ENCODE peak calls at places on chromosomes 12 and 14, in five cellular contexts. H, V, X, Y and G are unnamed samples.

GRCh38 chr14:102737402-102738372 is 39.6 kb upstream of the TRAF3 start:
- DNase-seq in H (no peak), V (no peak), X (peak), Y (no peak), G (no peak)

GRCh38 chr12:90004319-90005074 is 295.9 kb upstream of the ATP2B1 start:
- DNase-seq in H (peak), V (no peak), X (no peak), Y (no peak), G (no peak)

GRCh38 chr12:66107451-66107915 is 23.1 kb downstream of the LLPH start:
- DNase-seq in H (peak), V (peak), X (no peak), Y (peak), G (peak)

GRCh38 chr12:12734054-12734453 is 16.9 kb downstream of the CDKN1B start:
- DNase-seq in H (no peak), V (no peak), X (no peak), Y (no peak), G (no peak)

GRCh38 chr12:122874081-122874480 is 21.8 kb downstream of the VPS37B start:
- DNase-seq in H (no peak), V (no peak), X (no peak), Y (no peak), G (no peak)

GRCh38 chr12:9798008-9798619 is 29.2 kb upstream of the KLRF1 start:
- DNase-seq in H (peak), V (peak), X (no peak), Y (peak), G (peak)

GRCh38 chr12:95412826-95413311 is 61.1 kb upstream of the METAP2 start:
- DNase-seq in H (no peak), V (peak), X (no peak), Y (peak), G (no peak)

GRCh38 chr14:51138353-51139103 is 43.6 kb upstream of the TRIM9 start:
- DNase-seq in H (no peak), V (no peak), X (no peak), Y (no peak), G (no peak)

GRCh38 chr12:64480148-64480547 is 28.2 kb downstream of the TBK1 start:
- DNase-seq in H (no peak), V (peak), X (no peak), Y (no peak), G (no peak)

GRCh38 chr12:47219243-47219642 is 139.5 kb upstream of the AMIGO2 start:
- DNase-seq in H (no peak), V (peak), X (no peak), Y (peak), G (no peak)

GRCh38 chr12:83074495-83074894 is 387.8 kb downstream of the TMTC2 start:
- DNase-seq in H (no peak), V (peak), X (no peak), Y (peak), G (no peak)

GRCh38 chr12:132583736-132584135 is 26.6 kb downstream of the LRCOL1 start:
- DNase-seq in H (no peak), V (no peak), X (no peak), Y (no peak), G (no peak)

GRCh38 chr14:45891417-45892080 is 638.5 kb upstream of the MIS18BP1 start:
- DNase-seq in H (no peak), V (peak), X (peak), Y (peak), G (peak)

GRCh38 chr12:127729381-127729780 is 537.6 kb upstream of the TMEM132C start:
- DNase-seq in H (no peak), V (no peak), X (no peak), Y (peak), G (no peak)

GRCh38 chr12:91542048-91542447 is 359.4 kb upstream of the DCN start:
- DNase-seq in H (no peak), V (no peak), X (no peak), Y (no peak), G (no peak)

GRCh38 chr12:93361159-93361919 is 16.4 kb upstream of the NUDT4 start:
- DNase-seq in H (no peak), V (peak), X (no peak), Y (no peak), G (no peak)

GRCh38 chr12:6852651-6853354 is 853 bp downstream of the USP5 start:
- DNase-seq in H (no peak), V (peak), X (no peak), Y (peak), G (no peak)

GRCh38 chr12:2383276-2384028 is 330.7 kb downstream of the CACNA1C start:
- DNase-seq in H (no peak), V (no peak), X (no peak), Y (no peak), G (no peak)

GRCh38 chr12:99131761-99132199 is 486.7 kb downstream of the APAF1 start:
- DNase-seq in H (no peak), V (no peak), X (peak), Y (no peak), G (no peak)

GRCh38 chr12:11324426-11324825 is 14.2 kb upstream of the PRB4 start:
- DNase-seq in H (no peak), V (no peak), X (no peak), Y (no peak), G (no peak)

GRCh38 chr14:85824526-85824925 is 294.6 kb downstream of the FLRT2 start:
- DNase-seq in H (no peak), V (no peak), X (no peak), Y (no peak), G (no peak)

GRCh38 chr14:37526992-37527391 is 68.1 kb downstream of the FOXA1 start:
- DNase-seq in H (no peak), V (no peak), X (no peak), Y (no peak), G (no peak)

GRCh38 chr14:38868415-38869290 is 234.4 kb downstream of the SEC23A start:
- DNase-seq in H (no peak), V (no peak), X (no peak), Y (no peak), G (peak)

GRCh38 chr12:117830471-117830870 is 138.3 kb downstream of the KSR2 start:
- DNase-seq in H (no peak), V (no peak), X (no peak), Y (no peak), G (no peak)

GRCh38 chr14:36666416-36667206 is 5.0 kb downstream of the PAX9 start:
- DNase-seq in H (no peak), V (no peak), X (peak), Y (peak), G (no peak)

GRCh38 chr14:87430810-87431209 is 562.2 kb downstream of the GALC start:
- DNase-seq in H (no peak), V (peak), X (no peak), Y (peak), G (no peak)

GRCh38 chr12:110957159-110957558 is 36.8 kb upstream of the MYL2 start:
- DNase-seq in H (no peak), V (no peak), X (no peak), Y (no peak), G (no peak)

GRCh38 chr14:100093322-100093721 is 28.1 kb downstream of the EVL start:
- DNase-seq in H (no peak), V (no peak), X (no peak), Y (no peak), G (no peak)

GRCh38 chr14:80906946-80907345 is 34.6 kb downstream of the CEP128 start:
- DNase-seq in H (no peak), V (no peak), X (no peak), Y (no peak), G (no peak)

DNA sequence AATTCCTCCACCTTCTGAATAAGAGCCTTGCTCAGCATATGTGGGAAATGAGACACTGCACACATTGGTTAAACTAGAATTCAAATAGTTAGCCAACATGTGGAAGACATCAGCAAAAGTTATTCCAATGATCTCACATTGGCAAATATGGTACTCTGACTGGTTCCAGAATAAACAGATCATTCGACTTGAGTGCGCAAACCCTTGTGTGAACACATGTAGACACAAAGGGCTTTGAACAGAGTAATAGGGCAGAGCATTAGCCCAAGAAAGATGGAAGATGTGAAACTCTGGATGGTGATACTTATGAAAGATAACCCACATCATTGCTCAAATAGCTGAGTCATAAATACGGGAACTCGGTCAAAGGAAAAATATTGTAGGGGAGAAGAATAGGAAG is 1133.4 kb upstream of the SEL1L start:
- DNase-seq in H (no peak), V (peak), X (no peak), Y (no peak), G (no peak)
- H3K4me3 ChIP-seq in H (no peak), V (no peak), X (no peak), Y (no peak), G (no peak)

GRCh38 chr12:51362747-51363342 is 16.4 kb upstream of the CELA1 start:
- DNase-seq in H (no peak), V (no peak), X (no peak), Y (no peak), G (no peak)

GRCh38 chr12:51360315-51360714 is 13.8 kb upstream of the CELA1 start:
- DNase-seq in H (no peak), V (no peak), X (no peak), Y (no peak), G (no peak)

GRCh38 chr12:51362307-51362706 is 15.8 kb upstream of the CELA1 start:
- DNase-seq in H (no peak), V (no peak), X (no peak), Y (no peak), G (no peak)

GRCh38 chr12:51359851-51360250 is 13.4 kb upstream of the CELA1 start:
- DNase-seq in H (no peak), V (no peak), X (no peak), Y (no peak), G (no peak)

DNA sequence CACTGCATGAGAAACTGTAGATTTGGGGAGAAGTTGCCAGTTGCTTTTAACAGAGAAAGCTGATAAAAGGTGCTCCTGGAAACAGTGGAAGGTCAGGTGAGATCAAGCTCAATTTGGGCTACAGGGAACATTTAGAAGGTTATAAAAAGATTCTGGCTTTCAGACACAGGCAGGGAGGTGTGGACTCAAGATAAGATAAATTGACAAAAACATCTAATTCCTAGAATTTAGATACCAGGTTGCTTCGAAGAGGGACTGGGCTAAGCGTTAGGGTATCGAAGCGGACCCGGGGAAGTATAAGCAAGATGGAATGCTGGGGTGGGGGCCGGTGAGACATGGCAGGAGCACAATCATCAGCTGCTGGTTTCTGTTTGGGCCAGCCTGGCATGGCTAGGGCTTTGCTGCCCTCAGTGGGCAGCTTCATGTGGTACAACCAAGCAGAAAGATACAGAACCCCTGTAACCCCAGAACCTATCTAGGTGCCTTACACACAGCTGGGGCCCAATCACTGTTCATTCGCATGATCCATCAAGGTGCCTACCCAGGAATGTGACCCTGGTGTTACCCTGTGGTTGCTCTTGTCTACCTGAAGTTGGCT is 15.0 kb upstream of the CELA1 start:
- DNase-seq in H (no peak), V (no peak), X (no peak), Y (no peak), G (no peak)
- TF ChIP-seq CTCF in H (no peak), V (no peak), X (no peak), Y (no peak), G (peak)

DNA sequence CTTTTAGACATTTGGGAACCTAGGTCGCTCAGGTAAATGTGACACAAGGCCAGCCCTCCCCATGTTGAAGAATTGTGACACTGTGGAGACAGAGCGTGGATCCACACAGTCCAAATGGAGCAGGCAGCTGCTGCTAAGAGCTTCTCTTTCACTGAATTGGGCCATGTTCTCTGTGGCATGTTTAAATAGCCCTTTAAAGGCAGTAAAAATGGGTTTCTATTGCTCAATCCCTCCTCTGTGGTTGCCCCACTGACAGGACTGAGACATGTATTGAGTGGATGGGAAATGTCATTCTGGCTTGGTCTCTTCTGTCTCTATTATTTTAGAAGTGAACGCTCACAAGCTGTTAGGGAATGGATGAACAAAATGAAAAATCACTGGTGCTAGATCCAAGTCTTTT is 84.0 kb upstream of the PRICKLE1 start:
- DNase-seq in H (no peak), V (no peak), X (no peak), Y (no peak), G (no peak)
- H3K4me3 ChIP-seq in H (no peak), V (no peak), X (no peak), Y (no peak), G (no peak)

GRCh38 chr12:44972746-44973421 is 78.0 kb downstream of the DBX2 start:
- DNase-seq in H (no peak), V (peak), X (no peak), Y (peak), G (no peak)
- TF ChIP-seq CTCF in H (peak), V (peak), X (peak), Y (peak), G (peak)